ENCODE peak calls at places on chromosomes 13 and 19, in seven cellular contexts. F is fibroblast of lung; D is thoracic aorta; Q is HFFc6; W is colonic mucosa; K is CD4-positive, alpha-beta T cell; G is left ventricle myocardium inferior. O is an unnamed sample.

GRCh38 chr13:48562296-48563066 is 29.6 kb upstream of the RCBTB2 start:
- DNase-seq in F (peak), D (no peak), Q (no peak), W (no peak), K (peak), G (no peak), O (no peak)

GRCh38 chr13:113152894-113153809 is 5.3 kb upstream of the PROZ start:
- DNase-seq in F (peak), D (no peak), Q (no peak), W (peak), K (no peak), G (peak), O (peak)

GRCh38 chr19:6778386-6778785 is 5.9 kb downstream of the VAV1 start:
- DNase-seq in F (no peak), D (no peak), Q (no peak), W (no peak), K (no peak), G (no peak), O (no peak)

GRCh38 chr19:3253270-3253669 is 28.8 kb downstream of the CELF5 start:
- DNase-seq in F (no peak), D (no peak), Q (no peak), W (no peak), K (no peak), G (no peak), O (no peak)

GRCh38 chr13:111314852-111315251 is 5.6 kb upstream of the TEX29 start:
- DNase-seq in F (peak), D (no peak), Q (peak), W (no peak), K (no peak), G (no peak), O (no peak)

GRCh38 chr19:1252818-1253513 is 4.6 kb downstream of the MIDN start:
- DNase-seq in F (peak), D (peak), Q (peak), W (peak), K (peak), G (peak), O (peak)

GRCh38 chr19:991174-991931 is 7.2 kb downstream of the WDR18 start:
- DNase-seq in F (peak), D (no peak), Q (peak), W (peak), K (peak), G (no peak), O (peak)

GRCh38 chr19:30873003-30873402 is 476.2 kb downstream of the TSHZ3 start:
- DNase-seq in F (no peak), D (no peak), Q (no peak), W (no peak), K (no peak), G (no peak), O (no peak)

GRCh38 chr19:44903216-44903601 is 2.4 kb upstream of the APOE start:
- DNase-seq in F (no peak), D (no peak), Q (no peak), W (no peak), K (no peak), G (no peak), O (no peak)

GRCh38 chr13:32330438-32330837 is 15.1 kb downstream of the BRCA2 start:
- DNase-seq in F (peak), D (no peak), Q (peak), W (no peak), K (no peak), G (no peak), O (no peak)

GRCh38 chr19:50330365-50331078 is 1.3 kb upstream of the KCNC3 start:
- DNase-seq in F (peak), D (no peak), Q (no peak), W (peak), K (peak), G (peak), O (peak)

GRCh38 chr13:75968103-75968838 is 332.1 kb downstream of the LMO7 start:
- DNase-seq in F (peak), D (no peak), Q (peak), W (no peak), K (no peak), G (no peak), O (no peak)

GRCh38 chr13:79108914-79109643 is 297.0 kb downstream of the RBM26 start:
- DNase-seq in F (no peak), D (no peak), Q (no peak), W (no peak), K (no peak), G (no peak), O (no peak)

GRCh38 chr19:10742494-10742893 is 24.6 kb downstream of the DNM2 start:
- DNase-seq in F (no peak), D (no peak), Q (no peak), W (peak), K (no peak), G (no peak), O (no peak)

GRCh38 chr13:49643003-49643651 is 14.8 kb downstream of the ARL11 start:
- DNase-seq in F (no peak), D (no peak), Q (no peak), W (no peak), K (no peak), G (no peak), O (no peak)

GRCh38 chr19:38739440-38740251 is 4.6 kb downstream of the CAPN12 start:
- DNase-seq in F (no peak), D (no peak), Q (no peak), W (no peak), K (no peak), G (no peak), O (no peak)

GRCh38 chr13:33006646-33007045 is 9.6 kb upstream of the KL start:
- DNase-seq in F (peak), D (no peak), Q (no peak), W (no peak), K (no peak), G (no peak), O (no peak)

GRCh38 chr13:114288157-114288591 is 6.8 kb downstream of the UPF3A start:
- DNase-seq in F (no peak), D (no peak), Q (no peak), W (no peak), K (no peak), G (no peak), O (no peak)

GRCh38 chr19:38421856-38422255 is 4.2 kb downstream of the RASGRP4 start:
- DNase-seq in F (no peak), D (no peak), Q (no peak), W (no peak), K (no peak), G (no peak), O (no peak)

GRCh38 chr13:84845875-84846619 is 953.2 kb downstream of the SLITRK6 start:
- DNase-seq in F (no peak), D (no peak), Q (no peak), W (no peak), K (no peak), G (no peak), O (no peak)

GRCh38 chr13:84843368-84843767 is 955.9 kb downstream of the SLITRK6 start:
- DNase-seq in F (no peak), D (no peak), Q (no peak), W (no peak), K (no peak), G (no peak), O (no peak)

GRCh38 chr13:84847107-84847506 is 952.1 kb downstream of the SLITRK6 start:
- DNase-seq in F (no peak), D (no peak), Q (no peak), W (no peak), K (no peak), G (no peak), O (no peak)

GRCh38 chr13:84844473-84844872 is 954.7 kb downstream of the SLITRK6 start:
- DNase-seq in F (peak), D (no peak), Q (peak), W (no peak), K (no peak), G (no peak), O (peak)
- TF ChIP-seq CTCF in F (peak), D (no peak), Q (peak), W (no peak), K (no peak), G (peak), O (no peak)

GRCh38 chr13:73945371-73945770 is 188.8 kb downstream of the KLF12 start:
- DNase-seq in F (no peak), D (no peak), Q (no peak), W (no peak), K (no peak), G (no peak), O (no peak)
- TF ChIP-seq CTCF in F (no peak), D (peak), Q (peak), W (no peak), K (no peak), G (peak), O (no peak)

GRCh38 chr19:13102416-13102665 is 317 bp downstream of the LYL1 start:
- DNase-seq in F (no peak), D (no peak), Q (no peak), W (no peak), K (no peak), G (no peak), O (no peak)

GRCh38 chr19:13101590-13102415 is 855 bp downstream of the LYL1 start:
- DNase-seq in F (no peak), D (no peak), Q (no peak), W (no peak), K (no peak), G (no peak), O (no peak)

GRCh38 chr19:13103961-13104847 is 1.5 kb upstream of the LYL1 start:
- DNase-seq in F (no peak), D (no peak), Q (no peak), W (peak), K (peak), G (peak), O (no peak)

GRCh38 chr19:13103585-13103923 is 896 bp upstream of the LYL1 start:
- DNase-seq in F (no peak), D (no peak), Q (no peak), W (no peak), K (no peak), G (no peak), O (no peak)

DNA sequence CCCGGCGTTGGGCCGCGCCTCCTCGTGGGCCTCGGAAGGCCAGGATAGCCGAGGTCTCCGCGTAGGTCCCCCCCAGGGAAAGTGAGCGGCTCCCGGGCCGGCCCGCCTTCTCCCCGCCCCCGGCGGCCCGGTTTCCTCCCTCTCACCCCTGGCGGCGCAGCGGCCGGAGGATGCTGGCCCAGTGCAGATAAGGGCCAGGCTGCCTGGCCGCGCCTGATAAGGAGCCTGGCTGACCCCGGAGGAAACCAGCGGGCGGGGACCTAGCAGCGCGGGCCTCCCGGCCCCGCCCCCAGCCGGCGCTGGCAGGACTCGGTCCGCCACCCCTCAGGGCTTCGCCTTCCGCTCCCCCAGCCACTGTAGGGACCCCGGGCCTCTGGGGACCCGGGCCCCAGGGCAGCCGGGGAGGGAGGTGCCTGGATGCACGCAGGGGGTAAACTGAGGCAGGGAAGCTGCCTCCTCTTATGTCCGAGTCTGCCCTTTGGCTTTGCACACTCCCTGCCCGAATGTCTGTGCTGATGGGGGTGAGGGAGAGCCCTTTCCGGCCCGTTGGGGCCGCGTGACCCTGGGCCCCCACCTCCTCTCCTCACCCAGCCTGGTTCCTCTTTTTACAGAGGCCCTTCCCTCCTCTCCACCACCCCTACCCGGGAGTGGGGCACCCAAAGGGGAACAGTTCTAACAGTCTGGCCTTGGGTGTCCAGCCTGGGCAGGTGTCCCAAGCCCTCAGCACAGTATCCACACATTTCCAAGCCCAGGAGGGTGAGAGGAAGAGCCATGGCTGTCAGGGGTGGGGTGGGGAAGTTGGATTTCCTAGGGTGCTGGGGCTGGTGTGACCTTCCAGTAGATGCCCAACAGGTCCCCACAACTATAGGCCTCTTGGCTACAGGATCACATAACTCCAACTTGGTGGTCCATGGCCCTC is at the start of gene LYL1:
- DNase-seq in F (peak), D (no peak), Q (peak), W (peak), K (no peak), G (peak), O (peak)
- TF ChIP-seq CTCF in F (no peak), D (no peak), Q (no peak), W (no peak), K (no peak), G (no peak), O (no peak)

DNA sequence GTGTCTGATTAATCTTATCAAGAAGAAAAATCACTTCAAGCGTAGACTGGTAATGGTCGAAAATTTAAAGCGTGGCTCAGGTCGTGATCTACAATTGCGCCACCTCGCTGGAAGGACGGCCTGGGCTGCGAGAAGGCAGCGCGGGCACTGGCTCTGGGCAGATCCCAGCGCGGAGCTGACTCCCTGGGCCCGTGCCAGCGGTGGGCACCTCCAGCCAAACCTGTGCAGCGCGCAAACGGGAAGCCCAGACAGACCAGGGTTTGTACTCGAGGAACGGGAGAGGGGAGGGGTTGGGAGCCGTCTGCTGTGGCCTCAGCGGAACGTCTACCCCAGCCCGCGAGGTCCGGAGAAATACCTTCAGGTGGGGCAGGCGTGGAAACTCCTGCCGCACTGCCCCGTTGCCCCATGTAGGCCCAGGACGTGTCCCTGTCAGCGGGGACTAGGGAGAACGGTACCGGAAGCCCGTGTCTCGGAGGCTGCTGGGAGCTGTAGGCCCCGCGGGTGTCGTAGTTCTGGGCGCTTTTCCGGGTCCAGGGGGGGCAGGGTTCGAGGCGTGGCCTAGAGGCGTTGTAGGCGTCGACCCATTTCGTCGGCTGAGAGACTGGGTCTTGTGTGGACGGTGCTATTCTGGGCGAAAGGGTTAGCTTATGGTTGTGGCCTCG is 21.1 kb downstream of the ZNF274 start:
- DNase-seq in F (no peak), D (no peak), Q (no peak), W (no peak), K (no peak), G (no peak), O (no peak)
- TF ChIP-seq CTCF in F (no peak), D (no peak), Q (no peak), W (no peak), K (no peak), G (no peak), O (no peak)

GRCh38 chr19:20278342-20278741 is 111.3 kb downstream of the ZNF486 start:
- DNase-seq in F (peak), D (no peak), Q (no peak), W (no peak), K (no peak), G (no peak), O (peak)
- TF ChIP-seq CTCF in F (no peak), D (no peak), Q (no peak), W (no peak), K (no peak), G (no peak), O (no peak)

DNA sequence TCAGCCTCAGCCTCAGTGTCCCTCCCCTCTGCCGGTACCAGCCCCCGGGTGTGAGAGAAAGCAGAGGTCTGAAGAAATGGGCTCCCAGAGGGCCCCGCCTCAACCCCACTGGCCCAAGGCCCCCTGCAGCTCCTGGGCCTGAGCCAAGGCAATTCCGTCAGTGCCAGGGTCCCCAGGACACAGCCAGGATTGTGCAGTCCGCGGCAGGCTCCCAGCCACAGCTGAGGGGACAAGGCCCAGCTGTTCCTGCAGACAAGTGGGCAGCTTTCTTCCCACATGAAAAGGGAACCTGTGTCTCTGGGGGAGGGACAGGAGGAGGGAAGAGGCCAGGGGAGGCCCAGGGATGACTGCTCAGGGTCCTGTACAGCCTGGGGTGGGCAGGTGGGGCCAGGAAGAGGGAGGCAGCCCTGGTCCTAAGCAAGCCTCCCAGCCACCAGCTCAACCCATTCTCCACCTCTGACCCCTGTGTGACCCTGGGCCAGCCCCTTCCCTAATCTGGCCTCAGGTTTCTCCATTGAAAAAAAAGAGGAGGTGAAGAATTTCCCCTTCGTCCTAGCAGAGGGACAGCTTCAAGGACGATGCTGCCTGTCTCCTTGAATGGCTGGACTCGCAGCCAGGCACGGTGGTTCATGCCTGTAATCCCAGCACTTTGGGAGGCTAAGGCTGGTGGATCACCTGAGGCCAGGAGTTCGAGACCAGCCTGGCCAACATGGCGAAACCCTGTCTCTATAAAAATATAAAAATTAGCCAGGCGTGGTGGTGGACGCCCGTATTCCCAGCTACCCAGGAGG is 20.6 kb upstream of the VSTM2B start:
- DNase-seq in F (no peak), D (no peak), Q (no peak), W (no peak), K (no peak), G (no peak), O (no peak)
- TF ChIP-seq CTCF in F (no peak), D (no peak), Q (no peak), W (no peak), K (no peak), G (no peak), O (no peak)

DNA sequence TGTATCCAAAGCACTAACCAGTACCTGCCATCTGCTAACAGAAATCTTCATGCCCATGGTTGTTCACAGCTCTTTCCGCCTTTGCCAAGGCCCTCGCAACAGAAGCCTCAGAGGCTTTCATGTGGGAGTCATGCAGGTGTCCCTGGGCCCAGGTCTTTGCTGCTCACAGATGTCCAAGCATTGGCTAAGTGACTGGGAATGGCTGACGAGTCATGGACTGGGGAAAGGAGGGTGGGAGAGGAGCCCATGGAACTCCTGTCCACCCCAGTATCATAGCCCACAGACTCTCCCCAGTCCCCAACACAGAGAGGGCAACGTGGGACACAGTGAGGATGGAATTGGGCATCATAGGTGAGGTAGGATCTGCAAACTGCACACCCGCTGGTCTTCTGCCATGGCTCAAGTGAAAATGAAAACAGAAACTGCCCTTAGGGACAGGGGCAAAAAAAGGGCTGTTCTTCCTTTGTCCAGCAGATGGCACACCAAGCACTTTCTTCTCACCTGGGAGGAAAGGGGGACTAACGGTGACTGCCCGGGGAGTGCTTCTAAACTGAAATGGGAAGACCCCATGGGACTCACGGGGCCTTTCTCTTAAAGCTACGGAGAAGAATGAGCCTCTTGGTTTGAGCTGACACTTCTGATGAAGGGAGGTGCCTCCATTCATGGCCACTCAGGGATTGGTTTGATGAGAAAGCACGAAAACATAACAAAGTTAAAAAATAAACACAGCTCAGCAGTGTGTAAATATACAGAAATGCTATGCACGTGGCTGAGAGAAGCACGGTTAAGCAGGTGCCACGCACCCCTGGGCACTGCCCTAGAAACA is 11.1 kb upstream of the DHRS12 start:
- DNase-seq in F (peak), D (no peak), Q (peak), W (peak), K (peak), G (peak), O (peak)
- TF ChIP-seq CTCF in F (peak), D (peak), Q (peak), W (peak), K (peak), G (peak), O (peak)

DNA sequence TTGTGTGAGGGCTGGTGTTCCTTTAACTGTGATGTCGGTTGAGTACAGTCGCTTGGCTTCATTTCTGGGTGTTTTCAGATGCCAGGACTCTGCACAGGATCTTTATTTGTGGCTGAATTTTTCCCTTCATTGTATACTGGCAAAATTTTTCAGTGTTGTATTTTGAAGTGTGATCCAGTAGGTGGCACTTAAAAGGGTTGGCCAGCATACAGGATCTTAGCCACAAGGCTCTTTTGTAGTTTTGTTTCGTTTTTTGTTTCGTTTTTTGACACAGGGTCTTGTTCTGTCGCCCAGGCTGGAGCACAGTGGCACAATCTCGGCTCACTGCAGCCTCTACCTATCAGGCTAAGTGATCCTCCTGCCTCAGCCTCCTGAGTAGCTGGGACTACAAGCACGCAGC is 8.7 kb downstream of the FCAR start:
- DNase-seq in F (no peak), D (no peak), Q (no peak), W (no peak), K (no peak), G (no peak), O (no peak)
- TF ChIP-seq CTCF in F (no peak), D (no peak), Q (peak), W (no peak), K (no peak), G (no peak), O (no peak)

DNA sequence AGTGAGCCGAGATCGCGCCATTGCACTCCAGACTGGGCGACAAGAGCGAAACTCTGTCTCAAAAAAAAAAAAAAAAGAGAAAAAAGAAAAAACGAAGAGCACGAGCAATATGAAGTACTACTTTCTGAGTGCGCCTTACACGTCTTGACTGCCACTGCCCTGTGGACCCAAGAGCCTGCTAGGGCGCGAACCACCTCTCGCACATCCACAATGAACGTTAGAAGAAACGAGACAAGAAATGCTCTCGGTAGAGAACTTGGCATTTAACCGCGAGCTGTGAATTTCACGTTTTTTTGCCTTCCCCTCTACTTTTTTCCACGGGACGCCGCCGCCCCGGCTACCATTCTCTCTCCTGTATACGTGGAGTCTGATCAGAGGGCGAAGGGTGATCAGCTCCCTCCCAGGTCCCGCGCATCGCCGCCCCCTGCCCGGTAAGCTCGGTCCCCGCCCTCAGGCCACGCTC is 454 bp downstream of the TIMM44 start:
- DNase-seq in F (no peak), D (no peak), Q (no peak), W (no peak), K (no peak), G (no peak), O (no peak)
- TF ChIP-seq CTCF in F (no peak), D (no peak), Q (no peak), W (no peak), K (no peak), G (no peak), O (no peak)